ENCODE peak calls at places on chromosomes 1 and 21, in ten cellular contexts. Z, W, K, O, D, V, Y, T, C and G are unnamed samples.

GRCh38 chr1:145977016-145977415 is 12.5 kb downstream of the POLR3GL start:
- DNase-seq in Z (no peak), W (no peak), K (no peak), O (no peak), D (no peak), V (no peak), Y (no peak), T (no peak), C (no peak), G (no peak)

GRCh38 chr1:222798111-222798510 is 16.7 kb upstream of the DISP1 start:
- DNase-seq in Z (peak), W (no peak), K (no peak), O (peak), D (no peak), V (peak), Y (no peak), T (no peak), C (no peak), G (no peak)

GRCh38 chr1:159911668-159912067 is 11.7 kb upstream of the CFAP45 start:
- DNase-seq in Z (no peak), W (no peak), K (no peak), O (no peak), D (no peak), V (peak), Y (no peak), T (peak), C (no peak), G (no peak)

GRCh38 chr1:91997607-91998195 is 32.1 kb upstream of the EPHX4 start:
- DNase-seq in Z (peak), W (peak), K (no peak), O (no peak), D (peak), V (peak), Y (peak), T (no peak), C (peak), G (no peak)

GRCh38 chr1:179743679-179744400 is 749 bp downstream of the FAM163A start:
- DNase-seq in Z (no peak), W (no peak), K (no peak), O (no peak), D (no peak), V (no peak), Y (no peak), T (no peak), C (no peak), G (no peak)

GRCh38 chr1:174398246-174398645 is 49.5 kb upstream of the GPR52 start:
- DNase-seq in Z (no peak), W (no peak), K (no peak), O (peak), D (no peak), V (peak), Y (no peak), T (no peak), C (peak), G (no peak)

GRCh38 chr21:45386336-45386727 is 18.6 kb upstream of the COL18A1 start:
- DNase-seq in Z (no peak), W (no peak), K (no peak), O (no peak), D (no peak), V (no peak), Y (no peak), T (peak), C (no peak), G (no peak)

GRCh38 chr1:159197767-159198557 is 6.7 kb upstream of the ACKR1 start:
- DNase-seq in Z (peak), W (peak), K (peak), O (peak), D (peak), V (peak), Y (peak), T (peak), C (peak), G (peak)

GRCh38 chr1:100584761-100585745 is 47.1 kb downstream of the GPR88 start:
- DNase-seq in Z (no peak), W (no peak), K (no peak), O (no peak), D (no peak), V (no peak), Y (no peak), T (no peak), C (no peak), G (no peak)

GRCh38 chr1:112446411-112446810 is 50.4 kb downstream of the CTTNBP2NL start:
- DNase-seq in Z (no peak), W (no peak), K (no peak), O (no peak), D (no peak), V (no peak), Y (no peak), T (no peak), C (no peak), G (no peak)

GRCh38 chr1:17250601-17251000 is 1.7 kb downstream of the PADI3 start:
- DNase-seq in Z (no peak), W (peak), K (no peak), O (no peak), D (no peak), V (no peak), Y (no peak), T (no peak), C (no peak), G (peak)

GRCh38 chr1:48878191-48878940 is 101.7 kb upstream of the BEND5 start:
- DNase-seq in Z (no peak), W (no peak), K (no peak), O (no peak), D (no peak), V (no peak), Y (no peak), T (no peak), C (peak), G (no peak)

GRCh38 chr1:8787218-8787617 is 30.2 kb downstream of the RERE start:
- DNase-seq in Z (no peak), W (no peak), K (no peak), O (no peak), D (no peak), V (no peak), Y (no peak), T (no peak), C (no peak), G (no peak)

GRCh38 chr1:165595561-165595960 is 35.5 kb upstream of the MGST3 start:
- DNase-seq in Z (no peak), W (no peak), K (no peak), O (no peak), D (no peak), V (no peak), Y (no peak), T (no peak), C (peak), G (no peak)

GRCh38 chr1:168665975-168666374 is 63.0 kb downstream of the DPT start:
- DNase-seq in Z (no peak), W (no peak), K (no peak), O (no peak), D (no peak), V (no peak), Y (no peak), T (no peak), C (no peak), G (no peak)

GRCh38 chr1:33460947-33461629 is 11.4 kb upstream of the ZSCAN20 start:
- DNase-seq in Z (no peak), W (peak), K (peak), O (no peak), D (no peak), V (no peak), Y (no peak), T (peak), C (no peak), G (peak)